ENCODE peak calls at places on chromosomes 13 and 19, in nine cellular contexts. X is HFF-Myc, V is IMR-90, H is colonic mucosa, L is RWPE1, C is spleen, A is cardiac muscle cell, J is transverse colon, Y is fibroblast of the aortic adventitia. D is an unnamed sample.

GRCh38 chr13:27374650-27375049 is 49.8 kb upstream of the GTF3A start:
- DNase-seq in X (peak; percentile 66), V (peak; percentile 88), H (peak; percentile 85), L (peak; percentile 79), C (no peak), A (peak; percentile 81), J (peak; percentile 77), Y (peak; percentile 87), D (peak; percentile 67)

GRCh38 chr13:102686024-102686423 is 8.8 kb downstream of the METTL21C start:
- DNase-seq in X (no peak), V (no peak), H (no peak), L (no peak), C (no peak), A (no peak), J (no peak), Y (no peak), D (no peak)

GRCh38 chr13:40363653-40364052 is 302.8 kb downstream of the FOXO1 start:
- DNase-seq in X (no peak), V (no peak), H (no peak), L (no peak), C (no peak), A (no peak), J (no peak), Y (no peak), D (no peak)

GRCh38 chr19:17952041-17952976 is 14.6 kb upstream of the KCNN1 start:
- DNase-seq in X (no peak), V (no peak), H (no peak), L (no peak), C (no peak), A (peak; percentile 65), J (no peak), Y (no peak), D (no peak)

GRCh38 chr13:27379694-27380596 is 44.5 kb upstream of the GTF3A start:
- DNase-seq in X (no peak), V (peak; percentile 35), H (peak; percentile 91), L (peak; percentile 38), C (no peak), A (peak; percentile 69), J (peak; percentile 88), Y (peak; percentile 62), D (peak; percentile 86)

GRCh38 chr19:19406878-19407639 is 1.6 kb downstream of the GATAD2A start:
- DNase-seq in X (no peak), V (peak; percentile 45), H (peak; percentile 72), L (no peak), C (peak; percentile 85), A (no peak), J (peak; percentile 74), Y (peak; percentile 53), D (peak; percentile 22)

GRCh38 chr13:112447761-112448603 is 71.8 kb downstream of the SPACA7 start:
- DNase-seq in X (no peak), V (no peak), H (peak; percentile 15), L (no peak), C (peak; percentile 59), A (no peak), J (no peak), Y (no peak), D (no peak)

GRCh38 chr13:71055644-71056043 is 811.4 kb downstream of the DACH1 start:
- DNase-seq in X (no peak), V (no peak), H (no peak), L (no peak), C (no peak), A (no peak), J (no peak), Y (no peak), D (no peak)

GRCh38 chr13:102814025-102814607 is 15.2 kb downstream of the BIVM start:
- DNase-seq in X (no peak), V (no peak), H (no peak), L (no peak), C (no peak), A (no peak), J (no peak), Y (no peak), D (no peak)

GRCh38 chr13:87661471-87661870 is 9.7 kb upstream of the SLITRK5 start:
- DNase-seq in X (no peak), V (peak; percentile 4), H (no peak), L (no peak), C (no peak), A (no peak), J (no peak), Y (no peak), D (no peak)

GRCh38 chr13:107716241-107716640 is 499.1 kb downstream of the LIG4 start:
- DNase-seq in X (no peak), V (no peak), H (no peak), L (no peak), C (no peak), A (no peak), J (no peak), Y (no peak), D (no peak)

GRCh38 chr19:36257512-36257876 is 42.6 kb downstream of the ZNF146 start:
- DNase-seq in X (no peak), V (no peak), H (no peak), L (no peak), C (no peak), A (no peak), J (no peak), Y (no peak), D (no peak)

GRCh38 chr19:55526216-55527196 is 10.4 kb downstream of the SBK2 start:
- DNase-seq in X (no peak), V (peak; percentile 87), H (peak; percentile 81), L (no peak), C (no peak), A (peak; percentile 56), J (peak; percentile 80), Y (peak; percentile 63), D (no peak)

GRCh38 chr19:43956827-43957226 is 5.8 kb downstream of the ZNF221 start:
- DNase-seq in X (no peak), V (no peak), H (no peak), L (no peak), C (no peak), A (no peak), J (no peak), Y (no peak), D (no peak)

DNA sequence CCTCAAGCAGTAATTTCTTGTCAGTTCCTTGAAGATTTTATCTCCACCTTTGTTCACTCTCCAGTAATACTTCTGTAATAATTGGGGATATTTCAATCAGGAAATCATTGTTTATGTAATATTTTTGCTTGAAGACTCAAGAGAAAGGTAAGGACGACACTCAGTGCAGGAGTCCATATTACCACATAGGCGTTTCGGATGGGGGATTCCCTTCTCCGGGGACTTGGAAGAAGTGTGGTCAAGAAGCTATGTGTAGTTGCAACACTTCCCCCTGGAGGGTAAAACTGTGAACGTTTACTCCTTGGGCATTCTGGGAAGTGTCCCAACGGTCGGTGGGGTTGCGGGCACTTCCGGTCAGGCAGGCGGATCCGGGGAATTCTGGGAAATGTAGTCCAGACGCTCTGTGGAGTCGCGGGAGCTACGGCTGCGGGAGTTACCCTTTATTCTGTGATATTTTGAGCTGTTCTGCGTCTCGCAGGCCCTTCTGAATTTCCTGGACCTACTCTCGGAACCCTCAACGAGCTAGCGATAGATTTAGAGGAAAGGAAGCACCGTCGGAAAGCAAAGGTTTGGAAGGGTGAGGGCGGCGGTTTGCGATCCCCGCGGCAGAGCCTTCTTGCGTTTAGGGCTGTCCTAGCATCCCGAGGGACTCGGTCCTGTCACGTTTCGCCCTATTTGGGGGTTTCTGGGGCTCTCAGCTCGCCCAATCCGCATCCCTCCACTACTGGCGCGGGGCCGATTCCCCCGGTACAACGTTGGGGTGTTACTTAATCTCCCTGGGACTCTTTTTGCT is at the start of gene ZNF221:
- DNase-seq in X (peak; percentile 95), V (peak; percentile 99), H (peak; percentile 96), L (peak; percentile 87), C (peak; percentile 90), A (peak; percentile 95), J (peak; percentile 90), Y (peak; percentile 99), D (peak; percentile 86)
- TF ChIP-seq CTCF in X (peak; percentile 40), V (peak; percentile 57), H (peak; percentile 38), L (peak; percentile 37), C (peak; percentile 46), A (peak; percentile 36), J (peak; percentile 54), Y (peak; percentile 38), D (no peak)

GRCh38 chr13:94860981-94861407 is 148.6 kb upstream of the SOX21 start:
- DNase-seq in X (no peak), V (peak; percentile 13), H (no peak), L (no peak), C (no peak), A (no peak), J (no peak), Y (peak; percentile 27), D (no peak)
- TF ChIP-seq CTCF in X (no peak), V (no peak), H (no peak), L (no peak), C (no peak), A (no peak), J (no peak), Y (no peak), D (no peak)

DNA sequence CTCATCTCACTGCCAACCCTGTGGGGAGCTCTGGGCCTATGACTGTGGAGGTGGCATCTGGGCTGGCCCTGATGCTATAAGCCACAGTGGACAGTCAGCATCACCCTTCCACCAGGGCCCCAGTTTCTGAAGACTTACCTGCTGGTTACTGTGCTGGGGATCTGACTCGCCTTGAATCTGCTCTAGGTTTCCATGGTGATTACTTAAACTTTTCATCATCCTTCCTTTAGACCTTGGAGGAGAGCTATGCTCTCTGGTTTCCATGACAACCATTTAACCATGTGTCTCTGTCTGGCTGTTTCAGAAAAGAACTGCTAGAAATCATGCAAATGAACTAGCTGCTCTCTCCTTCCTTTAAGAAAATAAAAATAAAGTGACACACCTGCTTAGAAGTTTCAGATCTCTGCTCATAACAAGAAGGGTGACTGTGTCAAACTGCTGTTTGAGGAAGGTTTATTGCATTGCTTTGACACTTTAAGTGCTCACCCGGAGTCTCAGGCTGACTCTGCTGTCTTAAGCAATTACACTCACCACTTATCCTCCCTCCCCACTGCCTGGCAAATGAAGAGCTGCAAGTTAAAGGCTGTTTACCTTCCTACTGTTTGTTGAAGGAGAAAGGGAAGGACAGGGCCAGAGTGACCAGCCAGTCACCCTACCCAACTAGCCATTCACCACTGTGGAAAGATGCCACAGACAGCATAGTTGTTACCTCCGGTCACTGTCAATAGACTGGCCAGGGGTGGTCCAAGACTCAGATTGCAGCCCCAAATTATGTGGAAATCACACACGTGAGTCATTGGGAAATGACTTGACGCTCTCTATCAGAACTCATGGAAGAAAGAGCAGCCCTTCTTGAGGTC is 87.6 kb downstream of the HSPH1 start:
- DNase-seq in X (no peak), V (peak; percentile 69), H (no peak), L (no peak), C (no peak), A (no peak), J (no peak), Y (peak; percentile 34), D (no peak)
- TF ChIP-seq CTCF in X (no peak), V (no peak), H (no peak), L (no peak), C (no peak), A (no peak), J (no peak), Y (no peak), D (no peak)

DNA sequence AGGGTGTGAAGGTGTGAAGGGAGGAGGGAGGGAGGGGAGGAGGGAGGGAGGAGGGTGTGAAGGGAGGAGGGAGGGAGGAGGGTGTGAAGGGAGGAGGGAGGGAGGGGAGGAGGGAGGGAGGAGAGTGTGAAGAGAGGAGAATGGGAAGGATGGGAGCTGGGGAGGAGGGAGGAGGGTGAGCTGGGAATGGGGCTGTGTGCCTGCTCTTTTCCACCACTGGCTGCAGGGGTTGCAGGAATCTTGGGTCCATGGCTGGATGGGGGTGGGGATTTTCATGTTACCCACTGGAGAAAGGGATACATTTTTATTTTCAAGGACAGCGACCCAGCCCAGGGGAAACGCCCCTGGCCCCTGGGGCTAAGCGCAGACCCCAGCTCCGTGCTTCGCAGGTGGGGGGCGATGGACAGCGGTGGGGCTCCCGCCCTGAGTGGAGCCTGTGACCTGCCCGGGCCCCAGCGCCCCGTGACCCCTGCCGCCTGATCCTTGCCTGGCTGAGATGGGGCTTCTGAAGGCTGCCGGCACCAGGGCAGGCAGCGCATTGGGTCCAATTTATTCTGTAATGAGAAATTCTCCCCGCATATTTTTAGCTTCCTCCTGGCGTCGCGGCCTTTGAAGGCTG is 3.0 kb upstream of the EFNA2 start:
- DNase-seq in X (no peak), V (no peak), H (peak; percentile 48), L (no peak), C (no peak), A (no peak), J (no peak), Y (no peak), D (no peak)
- TF ChIP-seq CTCF in X (no peak), V (no peak), H (no peak), L (no peak), C (no peak), A (no peak), J (no peak), Y (no peak), D (no peak)